ENCODE peak calls at places on chromosomes 11 and 22, in four cellular contexts. I is NCI-H1417; W is nephron progenitor cell; S is stimulated activated CD8-positive, alpha-beta memory T cell treated with anti-CD3 and anti-CD28 coated beads, Interleukin-7, amount 100 ng/mL, for 24 hours. A is an unnamed sample.

GRCh38 chr11:73564903-73565302 is 33.0 kb downstream of the FAM168A start:
- DNase-seq in I (no peak), W (no peak), S (no peak), A (no peak)

GRCh38 chr11:24386551-24387404 is 110.1 kb upstream of the LUZP2 start:
- DNase-seq in I (peak; percentile 95), W (peak; percentile 4), S (no peak), A (no peak)

GRCh38 chr11:123590296-123590912 is 64.0 kb downstream of the SCN3B start:
- DNase-seq in I (no peak), W (no peak), S (no peak), A (no peak)

GRCh38 chr11:41031571-41032060 is 427.8 kb downstream of the LRRC4C start:
- DNase-seq in I (no peak), W (no peak), S (no peak), A (no peak)

GRCh38 chr11:134459246-134460043 is 47.4 kb upstream of the B3GAT1 start:
- DNase-seq in I (no peak), W (no peak), S (no peak), A (no peak)

GRCh38 chr11:120137187-120137610 is 714 bp downstream of the TRIM29 start:
- DNase-seq in I (no peak), W (no peak), S (no peak), A (no peak)

GRCh38 chr11:65851083-65851579 is 6.8 kb downstream of the CFL1 start:
- DNase-seq in I (no peak), W (no peak), S (no peak), A (no peak)

GRCh38 chr22:42747701-42748513 is 27.2 kb upstream of the A4GALT start:
- DNase-seq in I (no peak), W (no peak), S (no peak), A (no peak)

GRCh38 chr11:10876168-10876567 is 18.3 kb upstream of the ZBED5 start:
- DNase-seq in I (no peak), W (no peak), S (no peak), A (no peak)

GRCh38 chr11:2451336-2451735 is 6.5 kb downstream of the KCNQ1 start:
- DNase-seq in I (no peak), W (no peak), S (no peak), A (no peak)

GRCh38 chr11:119567667-119568582 is 145.0 kb upstream of the THY1 start:
- DNase-seq in I (peak; percentile 53), W (no peak), S (no peak), A (peak; percentile 89)

GRCh38 chr22:36528336-36528735 is 630 bp downstream of the EIF3D start:
- DNase-seq in I (no peak), W (no peak), S (no peak), A (no peak)

GRCh38 chr11:26331911-26332571 is at the start of gene ANO3:
- DNase-seq in I (peak; percentile 92), W (peak; percentile 95), S (no peak), A (peak; percentile 83)

GRCh38 chr11:32154275-32154674 is 63.4 kb downstream of the RCN1 start:
- DNase-seq in I (no peak), W (no peak), S (no peak), A (no peak)

GRCh38 chr11:64723907-64724862 is 1.2 kb upstream of the NRXN2 start:
- DNase-seq in I (no peak), W (no peak), S (no peak), A (no peak)

GRCh38 chr11:10288316-10288715 is 5.7 kb downstream of the SBF2 start:
- DNase-seq in I (no peak), W (no peak), S (no peak), A (no peak)

GRCh38 chr11:8011981-8012444 is 24.9 kb downstream of the EIF3F start:
- DNase-seq in I (no peak), W (no peak), S (no peak), A (no peak)

GRCh38 chr11:75523189-75523588 is 2.6 kb downstream of the GDPD5 start:
- DNase-seq in I (no peak), W (no peak), S (no peak), A (no peak)